ENCODE peak calls at places on chromosomes 4 and X, in five cellular contexts. Y is GM13976; W is effector CD4-positive, alpha-beta T cell; M is T47D; O is epithelial cell of prostate. H is an unnamed sample.

GRCh38 chrX:101785142-101785541 is 125.5 kb upstream of the ARMCX2 start:
- DNase-seq in Y (no peak), W (no peak), M (no peak), O (no peak), H (no peak)

GRCh38 chr4:94635172-94635571 is 122.6 kb upstream of the BMPR1B start:
- DNase-seq in Y (no peak), W (no peak), M (no peak), O (no peak), H (no peak)

GRCh38 chr4:177005801-177006230 is 213.1 kb upstream of the VEGFC start:
- DNase-seq in Y (no peak), W (no peak), M (no peak), O (peak; percentile 80), H (no peak)

GRCh38 chr4:6942238-6942800 is 32.7 kb downstream of the TBC1D14 start:
- DNase-seq in Y (peak; percentile 69), W (no peak), M (no peak), O (peak; percentile 63), H (no peak)

GRCh38 chr4:6063684-6064083 is 45.5 kb upstream of the C4orf50 start:
- DNase-seq in Y (no peak), W (no peak), M (no peak), O (no peak), H (no peak)

GRCh38 chr4:6971536-6972374 is 62.1 kb downstream of the TBC1D14 start:
- DNase-seq in Y (no peak), W (no peak), M (peak; percentile 44), O (no peak), H (no peak)

GRCh38 chr4:140071806-140072205 is 82.2 kb downstream of the MAML3 start:
- DNase-seq in Y (peak; percentile 42), W (peak; percentile 42), M (no peak), O (no peak), H (peak; percentile 53)

GRCh38 chrX:37825225-37825842 is 22.0 kb downstream of the DYNLT3 start:
- DNase-seq in Y (no peak), W (peak; percentile 39), M (peak; percentile 60), O (no peak), H (peak; percentile 35)

GRCh38 chrX:42025861-42026260 is 102.5 kb upstream of the CASK start:
- DNase-seq in Y (no peak), W (no peak), M (no peak), O (no peak), H (no peak)

GRCh38 chr4:86521373-86521969 is 72.6 kb upstream of the PTPN13 start:
- DNase-seq in Y (no peak), W (no peak), M (no peak), O (no peak), H (no peak)

GRCh38 chr4:12644261-12644660 is 839.9 kb downstream of the RAB28 start:
- DNase-seq in Y (no peak), W (no peak), M (no peak), O (no peak), H (no peak)

GRCh38 chr4:158590219-158590618 is 68.5 kb downstream of the RXFP1 start:
- DNase-seq in Y (no peak), W (no peak), M (no peak), O (no peak), H (no peak)

GRCh38 chr4:41318839-41319530 is 62.3 kb downstream of the UCHL1 start:
- DNase-seq in Y (no peak), W (no peak), M (peak; percentile 72), O (peak; percentile 33), H (peak; percentile 52)

GRCh38 chrX:110359273-110359672 is 625 bp downstream of the RTL9 start:
- DNase-seq in Y (no peak), W (no peak), M (no peak), O (no peak), H (no peak)

GRCh38 chr4:168408620-168409019 is 71.7 kb downstream of the DDX60L start:
- DNase-seq in Y (no peak), W (no peak), M (peak; percentile 65), O (peak; percentile 39), H (peak; percentile 59)

GRCh38 chrX:101415180-101416130 is 7.4 kb downstream of the HNRNPH2 start:
- DNase-seq in Y (peak; percentile 65), W (peak; percentile 34), M (peak; percentile 76), O (no peak), H (no peak)

GRCh38 chr4:38601244-38601915 is 62.6 kb upstream of the KLF3 start:
- DNase-seq in Y (no peak), W (no peak), M (peak; percentile 73), O (no peak), H (no peak)

GRCh38 chrX:154515803-154516654 is at the start of gene FAM3A:
- DNase-seq in Y (peak; percentile 92), W (peak; percentile 88), M (peak; percentile 86), O (no peak), H (peak; percentile 93)

GRCh38 chr4:118213101-118213500 is 139.7 kb downstream of the PRSS12 start:
- DNase-seq in Y (no peak), W (no peak), M (no peak), O (no peak), H (no peak)

GRCh38 chrX:16786791-16787735 is 797 bp downstream of the TXLNG start:
- DNase-seq in Y (peak; percentile 55), W (peak; percentile 32), M (no peak), O (no peak), H (peak; percentile 20)

GRCh38 chrX:129631850-129632249 is 22.9 kb downstream of the APLN start:
- DNase-seq in Y (no peak), W (no peak), M (no peak), O (no peak), H (no peak)

GRCh38 chr4:154491731-154492249 is at the start of gene DCHS2:
- DNase-seq in Y (peak; percentile 53), W (no peak), M (peak; percentile 7), O (no peak), H (no peak)

GRCh38 chr4:845233-845835 is 19.4 kb upstream of the CPLX1 start:
- DNase-seq in Y (no peak), W (no peak), M (no peak), O (no peak), H (peak; percentile 6)

GRCh38 chr4:48939785-48940184 is 33.2 kb upstream of the OCIAD2 start:
- DNase-seq in Y (no peak), W (no peak), M (peak; percentile 54), O (peak; percentile 75), H (no peak)

GRCh38 chr4:125104616-125105015 is 210.1 kb upstream of the FAT4 start:
- DNase-seq in Y (no peak), W (no peak), M (no peak), O (no peak), H (no peak)

GRCh38 chr4:64432674-64433073 is 23.4 kb upstream of the TECRL start:
- DNase-seq in Y (no peak), W (no peak), M (no peak), O (no peak), H (no peak)

H was measured in left cardiac atrium.